ENCODE peak calls at places on chromosomes 13 and 19, in five cellular contexts. N is BE2C, J is fibroblast of the aortic adventitia, V is BJ, C is left ventricle myocardium inferior. L is an unnamed sample.

GRCh38 chr13:98495627-98496238 is 81.2 kb downstream of the STK24 start:
- DNase-seq in N (no peak), V (no peak), J (peak; percentile 64), C (no peak), L (no peak)

GRCh38 chr13:30396434-30397075 is 25.7 kb upstream of the UBE2L5 start:
- DNase-seq in V (no peak), C (no peak), N (no peak), J (peak; percentile 68), L (no peak)

GRCh38 chr19:17489392-17490030 is 19.2 kb downstream of the SLC27A1 start:
- DNase-seq in V (no peak), J (no peak), C (no peak), N (no peak), L (no peak)

GRCh38 chr13:78659450-78660110 is 625 bp upstream of the OBI1 start:
- DNase-seq in J (peak; percentile 19), V (no peak), C (no peak), N (no peak), L (no peak)

GRCh38 chr13:94291631-94292322 is 187.7 kb downstream of the DCT start:
- DNase-seq in V (no peak), C (no peak), N (no peak), J (no peak), L (no peak)

GRCh38 chr13:29515372-29515771 is 80.1 kb downstream of the SLC7A1 start:
- DNase-seq in J (no peak), V (no peak), N (no peak), C (no peak), L (no peak)

GRCh38 chr19:35468637-35469036 is 20.6 kb downstream of the FFAR2 start:
- DNase-seq in J (peak; percentile 13), V (no peak), C (peak; percentile 39), N (peak; percentile 73), L (no peak)

GRCh38 chr13:47188802-47189201 is 291.9 kb upstream of the HTR2A start:
- DNase-seq in J (peak; percentile 85), N (no peak), V (peak; percentile 39), C (no peak), L (no peak)

GRCh38 chr13:30681489-30682242 is 53.7 kb upstream of the ALOX5AP start:
- DNase-seq in V (peak; percentile 58), N (no peak), C (no peak), J (peak; percentile 66), L (no peak)

GRCh38 chr13:33261426-33262068 is 24.0 kb downstream of the STARD13 start:
- DNase-seq in N (no peak), V (no peak), C (no peak), J (no peak), L (no peak)

GRCh38 chr19:18291019-18291524 is 9.7 kb upstream of the JUND start:
- DNase-seq in V (no peak), N (no peak), C (peak; percentile 23), J (peak; percentile 17), L (no peak)

GRCh38 chr19:30666301-30666803 is 294.2 kb downstream of the ZNF536 start:
- DNase-seq in N (peak; percentile 66), V (no peak), J (peak; percentile 29), C (no peak), L (no peak)

GRCh38 chr19:55485439-55486011 is 537 bp downstream of the NAT14 start:
- DNase-seq in C (no peak), V (no peak), J (no peak), N (peak; percentile 18), L (no peak)

GRCh38 chr13:31824705-31825512 is 85.6 kb downstream of the RXFP2 start:
- DNase-seq in J (peak; percentile 41), N (peak; percentile 25), V (no peak), C (no peak), L (no peak)

GRCh38 chr13:97116754-97117153 is 105.4 kb upstream of the MBNL2 start:
- DNase-seq in V (no peak), J (peak; percentile 78), C (no peak), N (peak; percentile 25), L (peak; percentile 64)

GRCh38 chr19:4279530-4280422 is 710 bp downstream of the SHD start:
- DNase-seq in C (no peak), J (no peak), V (no peak), N (no peak), L (no peak)

GRCh38 chr19:18417250-18418033 is 1.8 kb upstream of the SSBP4 start:
- DNase-seq in J (peak; percentile 72), V (no peak), N (peak; percentile 86), C (peak; percentile 88), L (no peak)

GRCh38 chr13:47334173-47334572 is 437.3 kb upstream of the HTR2A start:
- DNase-seq in V (peak; percentile 95), J (peak; percentile 86), N (peak; percentile 6), C (no peak), L (peak; percentile 41)

GRCh38 chr13:72639377-72639776 is 88.1 kb downstream of the MZT1 start:
- DNase-seq in C (no peak), V (no peak), J (no peak), N (no peak), L (no peak)

GRCh38 chr13:53151692-53152421 is 123.2 kb downstream of the OLFM4 start:
- DNase-seq in N (peak; percentile 52), V (no peak), C (no peak), J (no peak), L (peak; percentile 2)

GRCh38 chr13:66689037-66689619 is 541.0 kb downstream of the PCDH9 start:
- DNase-seq in C (no peak), J (peak; percentile 32), V (no peak), N (no peak), L (no peak)
- H3K4me3 ChIP-seq in C (no peak overlapping the region), J (no peak overlapping the region), V (no peak overlapping the region), N (peak overlapping the region; percentile 31), L (no peak overlapping the region)

GRCh38 chr19:7328647-7329046 is 20.1 kb upstream of the ARHGEF18 start:
- DNase-seq in C (no peak), N (no peak), V (no peak), J (no peak), L (no peak)

GRCh38 chr19:7327802-7328201 is 20.9 kb upstream of the ARHGEF18 start:
- DNase-seq in N (no peak), C (no peak), V (no peak), J (no peak), L (no peak)

GRCh38 chr19:7331446-7331845 is 17.3 kb upstream of the ARHGEF18 start:
- DNase-seq in N (no peak), C (no peak), J (no peak), V (no peak), L (no peak)

DNA sequence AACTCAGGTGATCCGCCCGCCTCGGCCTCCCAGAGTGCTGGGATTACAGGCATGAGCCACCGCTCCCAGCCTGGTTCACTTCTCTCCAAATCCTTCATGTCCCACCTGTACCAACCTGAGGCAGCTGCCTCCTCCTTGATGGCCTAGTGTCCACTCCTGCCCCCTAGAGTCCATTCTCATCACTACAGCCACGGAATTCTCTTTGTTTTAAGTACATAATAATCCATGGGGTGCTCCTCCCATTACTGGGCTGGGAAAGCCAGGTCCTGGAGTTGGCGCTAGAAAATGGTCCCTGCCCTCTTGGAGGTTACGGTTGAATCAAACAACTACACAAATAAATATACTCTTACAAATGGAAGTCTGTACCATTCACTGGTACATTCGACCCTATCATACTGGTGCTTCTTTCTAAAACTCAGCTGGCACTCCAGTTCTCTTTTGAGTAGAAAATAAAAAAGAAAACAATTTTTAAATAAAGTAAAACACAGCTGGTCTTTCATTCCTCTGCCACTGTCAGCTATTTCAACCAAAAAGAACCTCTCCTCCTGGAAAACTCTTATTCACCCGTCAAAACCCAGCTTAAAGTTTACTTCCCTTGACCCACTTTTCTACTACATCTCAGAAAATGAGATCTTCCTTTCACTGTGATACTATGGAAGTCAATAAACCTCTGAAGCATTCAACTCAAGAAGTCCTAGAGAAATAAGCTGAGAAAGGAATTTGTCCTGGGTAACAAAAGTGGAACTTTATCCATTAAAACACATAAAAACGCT is 22.4 kb upstream of the ARHGEF18 start:
- DNase-seq in V (no peak), C (no peak), N (peak; percentile 32), J (peak; percentile 15), L (no peak)
- H3K4me3 ChIP-seq in V (no peak overlapping the region), C (no peak overlapping the region), N (no peak overlapping the region), J (no peak overlapping the region), L (no peak overlapping the region)

GRCh38 chr13:77338961-77339401 is 12.1 kb upstream of the MYCBP2 start:
- DNase-seq in N (no peak), C (no peak), J (no peak), V (no peak), L (no peak)

GRCh38 chr13:77333521-77334083 is 6.7 kb upstream of the MYCBP2 start:
- DNase-seq in V (no peak), C (no peak), N (peak; percentile 68), J (no peak), L (no peak)

GRCh38 chr13:77339408-77339807 is 12.5 kb upstream of the MYCBP2 start:
- DNase-seq in V (no peak), N (no peak), C (no peak), J (no peak), L (no peak)

GRCh38 chr13:77337159-77337558 is 10.3 kb upstream of the MYCBP2 start:
- DNase-seq in V (no peak), C (no peak), J (no peak), N (no peak), L (no peak)

GRCh38 chr13:77338329-77338728 is 11.4 kb upstream of the MYCBP2 start:
- DNase-seq in N (no peak), C (no peak), J (no peak), V (no peak), L (no peak)
- H3K4me3 ChIP-seq in N (no peak overlapping the region), C (no peak overlapping the region), J (no peak overlapping the region), V (no peak overlapping the region), L (no peak overlapping the region)

GRCh38 chr19:10416380-10417257 is 3.7 kb upstream of the PDE4A start:
- DNase-seq in J (peak; percentile 85), V (no peak), C (peak; percentile 77), N (peak; percentile 93), L (no peak)
- H3K4me3 ChIP-seq in J (peak overlapping the region; percentile 66), V (peak overlapping the region; percentile 54), C (peak overlapping the region; percentile 72), N (peak overlapping the region; percentile 99), L (peak overlapping the region; percentile 51)

GRCh38 chr13:66222926-66223325 is 1007.2 kb downstream of the PCDH9 start:
- DNase-seq in J (no peak), V (no peak), C (no peak), N (no peak), L (no peak)

GRCh38 chr13:66224644-66225043 is 1005.5 kb downstream of the PCDH9 start:
- DNase-seq in V (no peak), C (no peak), N (no peak), J (no peak), L (no peak)

GRCh38 chr13:66219493-66219892 is 1010.6 kb downstream of the PCDH9 start:
- DNase-seq in J (no peak), V (no peak), C (no peak), N (no peak), L (no peak)

GRCh38 chr13:66222127-66222526 is 1008.0 kb downstream of the PCDH9 start:
- DNase-seq in J (no peak), C (no peak), N (no peak), V (no peak), L (no peak)

GRCh38 chr13:66225071-66225470 is 1005.1 kb downstream of the PCDH9 start:
- DNase-seq in V (no peak), C (no peak), N (no peak), J (no peak), L (no peak)
- H3K4me3 ChIP-seq in V (no peak overlapping the region), C (no peak overlapping the region), N (no peak overlapping the region), J (no peak overlapping the region), L (no peak overlapping the region)

GRCh38 chr19:15201374-15202023 is 704 bp upstream of the NOTCH3 start:
- DNase-seq in N (no peak), V (no peak), C (no peak), J (no peak), L (no peak)
- H3K4me3 ChIP-seq in N (no peak overlapping the region), V (peak overlapping the region; percentile 90), C (peak overlapping the region; percentile 66), J (no peak overlapping the region), L (peak overlapping the region; percentile 33)